ENCODE peak calls at places on chromosomes 16 and 17, in seven cellular contexts. M, L, K, O, Z, U and X are unnamed samples.

GRCh38 chr17:31754239-31754945 is 104.7 kb downstream of the COPRS start:
- DNase-seq in O (peak; percentile 50), K (no peak), U (no peak), L (no peak), M (peak; percentile 4), Z (no peak), X (no peak)

GRCh38 chr17:80931421-80932265 is 60.0 kb upstream of the CHMP6 start:
- DNase-seq in L (no peak), K (no peak), M (no peak), U (peak; percentile 72), O (no peak), Z (no peak), X (no peak)

GRCh38 chr17:31497994-31498826 is 106.7 kb downstream of the RAB11FIP4 start:
- DNase-seq in L (no peak), M (no peak), U (no peak), O (no peak), Z (no peak), K (peak; percentile 58), X (no peak)

GRCh38 chr17:42132941-42133340 is 10.3 kb downstream of the HSPB9 start:
- DNase-seq in L (no peak), O (no peak), Z (no peak), U (no peak), M (peak; percentile 72), K (peak; percentile 81), X (no peak)

GRCh38 chr17:83053779-83054451 is 25.5 kb upstream of the METRNL start:
- DNase-seq in U (peak; percentile 36), K (peak; percentile 52), L (peak; percentile 66), M (no peak), O (no peak), Z (no peak), X (no peak)

GRCh38 chr16:71288570-71288889 is 672 bp downstream of the CMTR2 start:
- DNase-seq in U (no peak), M (no peak), L (no peak), K (no peak), O (no peak), Z (no peak), X (no peak)

GRCh38 chr17:58679263-58680037 is 12.4 kb downstream of the TEX14 start:
- DNase-seq in M (no peak), Z (no peak), K (no peak), L (no peak), U (no peak), O (peak; percentile 81), X (no peak)

GRCh38 chr16:75025766-75026165 is 26.9 kb downstream of the ZNRF1 start:
- DNase-seq in Z (no peak), K (no peak), O (no peak), U (no peak), L (no peak), M (no peak), X (no peak)

GRCh38 chr16:11729787-11730186 is 12.9 kb downstream of the TXNDC11 start:
- DNase-seq in Z (no peak), U (no peak), L (no peak), O (no peak), M (no peak), K (no peak), X (no peak)

DNA sequence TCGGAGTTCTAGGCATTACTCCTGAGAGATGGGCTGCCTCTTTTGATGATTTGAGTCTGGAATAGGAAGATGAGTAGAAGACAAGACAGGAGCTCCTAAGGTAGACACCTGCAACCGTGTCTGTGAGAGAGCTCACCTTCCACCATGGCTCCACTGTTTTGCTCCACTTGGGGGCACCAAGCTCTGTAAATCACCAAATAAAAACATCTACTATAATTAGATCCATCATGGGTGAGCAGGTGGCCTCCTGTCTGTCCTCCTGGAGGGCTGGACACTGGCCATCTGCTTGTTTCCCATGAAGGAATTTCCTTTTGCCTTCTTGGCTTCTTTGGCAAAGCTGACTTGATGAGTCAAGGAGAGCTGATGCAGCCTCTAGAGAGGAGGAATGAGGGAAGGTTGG is 179.0 kb downstream of the HAPSTR1 start:
- DNase-seq in O (no peak), U (no peak), K (no peak), Z (no peak), L (no peak), M (no peak), X (no peak)
- TF ChIP-seq CTCF in O (no peak), U (peak; percentile 21), K (no peak), Z (no peak), L (no peak), M (no peak), X (no peak)

GRCh38 chr17:67139289-67139688 is 94.9 kb downstream of the CACNG1 start:
- DNase-seq in U (no peak), M (no peak), L (no peak), Z (no peak), O (no peak), K (no peak), X (no peak)

GRCh38 chr17:67138392-67138791 is 94.0 kb downstream of the CACNG1 start:
- DNase-seq in M (no peak), Z (no peak), U (no peak), O (no peak), K (no peak), L (no peak), X (peak; percentile 6)

GRCh38 chr17:67137026-67137370 is 92.6 kb downstream of the CACNG1 start:
- DNase-seq in Z (no peak), L (no peak), K (no peak), O (peak; percentile 29), U (no peak), M (no peak), X (no peak)

GRCh38 chr17:67137860-67138259 is 93.5 kb downstream of the CACNG1 start:
- DNase-seq in K (no peak), Z (no peak), L (no peak), M (no peak), O (no peak), U (no peak), X (no peak)

GRCh38 chr17:67139784-67140665 is 95.7 kb downstream of the CACNG1 start:
- DNase-seq in L (no peak), O (peak; percentile 79), M (peak; percentile 18), Z (no peak), K (no peak), U (no peak), X (no peak)
- TF ChIP-seq CTCF in L (no peak), O (peak; percentile 25), M (no peak), Z (no peak), K (no peak), U (peak; percentile 58), X (no peak)

DNA sequence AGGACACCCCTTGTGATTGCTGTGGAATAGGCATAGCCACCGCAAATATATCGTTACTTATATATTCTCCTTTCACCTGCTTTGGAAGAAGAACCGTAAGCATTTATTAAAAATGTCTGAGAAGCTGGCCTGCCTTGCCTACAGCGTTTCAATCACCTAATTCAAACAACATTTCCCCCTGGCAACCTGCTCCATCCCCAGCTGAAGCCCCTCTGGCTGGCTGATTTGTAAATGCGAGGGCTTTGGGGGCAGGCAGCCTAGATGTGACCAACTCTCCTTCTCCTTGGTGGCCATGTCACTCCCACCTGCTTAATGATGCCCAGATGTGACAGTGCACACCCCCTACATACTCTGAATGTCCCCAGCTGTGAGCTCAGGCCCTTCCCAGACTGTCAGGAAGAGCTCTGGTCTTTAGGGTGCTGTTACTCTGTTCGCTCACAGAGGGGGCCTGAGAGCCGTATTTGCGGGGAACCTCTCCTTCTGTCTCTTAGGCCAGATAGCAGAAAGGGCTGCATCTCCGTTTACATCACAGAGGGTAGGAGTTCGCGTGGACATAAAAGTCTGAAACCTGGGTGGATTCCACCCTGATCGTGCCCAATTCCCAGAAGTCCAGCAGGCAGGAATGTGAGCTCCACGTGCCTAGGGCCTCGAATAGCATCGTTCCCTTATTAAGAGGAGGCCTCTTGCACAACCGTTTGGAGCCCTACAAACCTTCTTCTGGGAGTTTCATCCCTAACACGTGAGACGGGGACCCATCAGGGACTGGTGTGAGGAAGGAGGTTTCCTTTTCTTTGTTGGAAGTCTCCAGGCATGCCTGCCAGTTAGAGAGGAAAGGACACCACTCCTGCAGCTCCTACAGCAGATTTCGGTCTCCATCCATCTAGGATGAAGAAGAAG is 2.4 kb upstream of the SDK2 start:
- DNase-seq in O (no peak), K (peak; percentile 13), U (peak; percentile 66), Z (no peak), M (peak; percentile 7), L (no peak), X (peak; percentile 25)
- TF ChIP-seq CTCF in O (peak; percentile 22), K (no peak), U (peak; percentile 69), Z (peak; percentile 43), M (no peak), L (peak; percentile 14), X (no peak)

DNA sequence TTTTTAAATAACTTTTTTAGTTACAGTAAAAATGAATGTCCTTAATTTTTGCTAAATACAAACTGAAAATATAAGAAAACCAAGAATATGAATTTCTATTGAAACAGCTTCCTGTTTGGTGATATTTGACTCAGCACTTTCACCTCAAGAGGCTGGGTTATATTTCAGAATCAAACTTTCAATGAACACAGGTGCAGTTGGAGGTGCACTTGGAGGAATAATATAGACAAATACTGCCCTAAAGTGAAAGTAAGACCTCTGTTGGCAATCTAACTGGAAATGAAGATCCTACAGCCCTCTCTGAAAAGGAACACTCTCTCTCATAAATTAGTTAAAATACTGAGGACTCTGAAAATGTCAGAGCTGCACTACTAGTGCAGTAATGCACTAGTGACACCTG is 106.2 kb downstream of the BRIP1 start:
- DNase-seq in K (no peak), L (no peak), M (no peak), U (no peak), Z (no peak), O (no peak), X (peak; percentile 22)
- TF ChIP-seq CTCF in K (no peak), L (no peak), M (no peak), U (no peak), Z (no peak), O (no peak), X (no peak)

GRCh38 chr16:1494711-1495110 is 1.6 kb downstream of the TELO2 start:
- DNase-seq in U (no peak), K (no peak), M (no peak), O (no peak), Z (no peak), L (peak; percentile 69), X (no peak)
- TF ChIP-seq CTCF in U (no peak), K (no peak), M (no peak), O (no peak), Z (no peak), L (no peak), X (no peak)